ENCODE peak calls at places on chromosomes 7 and 10, in eight cellular contexts. One of them, this sample, is unnamed. For H3K4me1, the result is how much of the 10 kb centered on the place peaks cover.

GRCh38 chr7:23472046-23472445 is 1.8 kb upstream of the IGF2BP3 start:
- DNase-seq in CD8-positive, alpha-beta memory T cell: no peak
- DNase-seq in tibial nerve: no peak
- DNase-seq in CD4-positive, CD25-positive, alpha-beta regulatory T cell: no peak
- DNase-seq in CD8-positive, alpha-beta T cell: no peak
- DNase-seq in right atrium auricular region: no peak
- DNase-seq in transverse colon: no peak
- DNase-seq in Peyer's patch: no peak
- DNase-seq in this sample: no peak

GRCh38 chr10:129916506-129916995 is 47.5 kb downstream of the EBF3 start:
- DNase-seq in CD8-positive, alpha-beta memory T cell: no peak
- DNase-seq in tibial nerve: no peak
- DNase-seq in CD4-positive, CD25-positive, alpha-beta regulatory T cell: no peak
- DNase-seq in CD8-positive, alpha-beta T cell: no peak
- DNase-seq in right atrium auricular region: no peak
- DNase-seq in transverse colon: no peak
- DNase-seq in Peyer's patch: no peak
- DNase-seq in this sample: no peak

GRCh38 chr10:794382-794956 is 105.0 kb upstream of the DIP2C start:
- DNase-seq in CD8-positive, alpha-beta memory T cell: no peak
- DNase-seq in tibial nerve: no peak
- DNase-seq in CD4-positive, CD25-positive, alpha-beta regulatory T cell: no peak
- DNase-seq in CD8-positive, alpha-beta T cell: no peak
- DNase-seq in right atrium auricular region: no peak
- DNase-seq in transverse colon: no peak
- DNase-seq in Peyer's patch: no peak
- DNase-seq in this sample: no peak

GRCh38 chr7:90311185-90311584 is 9.9 kb downstream of the FAM237B start:
- DNase-seq in CD8-positive, alpha-beta memory T cell: no peak
- DNase-seq in tibial nerve: no peak
- DNase-seq in CD4-positive, CD25-positive, alpha-beta regulatory T cell: no peak
- DNase-seq in CD8-positive, alpha-beta T cell: no peak
- DNase-seq in right atrium auricular region: no peak
- DNase-seq in transverse colon: no peak
- DNase-seq in Peyer's patch: no peak
- DNase-seq in this sample: no peak

GRCh38 chr10:31147220-31147608 is 115.5 kb upstream of the ZNF438 start:
- DNase-seq in CD8-positive, alpha-beta memory T cell: no peak
- DNase-seq in tibial nerve: no peak
- DNase-seq in CD4-positive, CD25-positive, alpha-beta regulatory T cell: no peak
- DNase-seq in CD8-positive, alpha-beta T cell: no peak
- DNase-seq in right atrium auricular region: no peak
- DNase-seq in transverse colon: no peak
- DNase-seq in Peyer's patch: no peak
- DNase-seq in this sample: no peak

GRCh38 chr10:1395025-1395981 is 339.1 kb downstream of the WDR37 start:
- DNase-seq in CD8-positive, alpha-beta memory T cell: no peak
- DNase-seq in tibial nerve: no peak
- DNase-seq in CD4-positive, CD25-positive, alpha-beta regulatory T cell: no peak
- DNase-seq in CD8-positive, alpha-beta T cell: no peak
- DNase-seq in right atrium auricular region: peak
- DNase-seq in transverse colon: no peak
- DNase-seq in Peyer's patch: no peak
- DNase-seq in this sample: no peak

GRCh38 chr10:88793747-88794299 is 8.7 kb upstream of the LIPM start:
- DNase-seq in CD8-positive, alpha-beta memory T cell: peak
- DNase-seq in tibial nerve: no peak
- DNase-seq in CD4-positive, CD25-positive, alpha-beta regulatory T cell: peak
- DNase-seq in CD8-positive, alpha-beta T cell: no peak
- DNase-seq in right atrium auricular region: no peak
- DNase-seq in transverse colon: no peak
- DNase-seq in Peyer's patch: no peak
- DNase-seq in this sample: no peak

GRCh38 chr7:5692112-5692844 is 89.2 kb downstream of the RNF216 start:
- DNase-seq in CD8-positive, alpha-beta memory T cell: no peak
- DNase-seq in tibial nerve: peak
- DNase-seq in CD4-positive, CD25-positive, alpha-beta regulatory T cell: no peak
- DNase-seq in CD8-positive, alpha-beta T cell: no peak
- DNase-seq in right atrium auricular region: peak
- DNase-seq in transverse colon: peak
- DNase-seq in Peyer's patch: no peak
- DNase-seq in this sample: peak

GRCh38 chr7:127035203-127035849 is 217.4 kb downstream of the GRM8 start:
- DNase-seq in CD8-positive, alpha-beta memory T cell: no peak
- DNase-seq in tibial nerve: no peak
- DNase-seq in CD4-positive, CD25-positive, alpha-beta regulatory T cell: no peak
- DNase-seq in CD8-positive, alpha-beta T cell: no peak
- DNase-seq in right atrium auricular region: no peak
- DNase-seq in transverse colon: peak
- DNase-seq in Peyer's patch: no peak
- DNase-seq in this sample: no peak

GRCh38 chr7:74544706-74545469 is 91.2 kb downstream of the GTF2IRD1 start:
- DNase-seq in CD8-positive, alpha-beta memory T cell: no peak
- DNase-seq in tibial nerve: no peak
- DNase-seq in CD4-positive, CD25-positive, alpha-beta regulatory T cell: peak
- DNase-seq in CD8-positive, alpha-beta T cell: no peak
- DNase-seq in right atrium auricular region: no peak
- DNase-seq in transverse colon: peak
- DNase-seq in Peyer's patch: no peak
- DNase-seq in this sample: no peak

GRCh38 chr7:24435002-24435401 is 138.2 kb upstream of the PALS2 start:
- DNase-seq in CD8-positive, alpha-beta memory T cell: no peak
- DNase-seq in tibial nerve: no peak
- DNase-seq in CD4-positive, CD25-positive, alpha-beta regulatory T cell: no peak
- DNase-seq in CD8-positive, alpha-beta T cell: no peak
- DNase-seq in right atrium auricular region: no peak
- DNase-seq in transverse colon: no peak
- DNase-seq in Peyer's patch: no peak
- DNase-seq in this sample: no peak

GRCh38 chr10:62021978-62022802 is 120.7 kb downstream of the ARID5B start:
- DNase-seq in CD8-positive, alpha-beta memory T cell: no peak
- DNase-seq in tibial nerve: no peak
- DNase-seq in CD4-positive, CD25-positive, alpha-beta regulatory T cell: no peak
- DNase-seq in CD8-positive, alpha-beta T cell: no peak
- DNase-seq in right atrium auricular region: no peak
- DNase-seq in transverse colon: no peak
- DNase-seq in Peyer's patch: no peak
- DNase-seq in this sample: no peak

GRCh38 chr10:44982114-44982460 is 3.5 kb upstream of the DEPP1 start:
- DNase-seq in CD8-positive, alpha-beta memory T cell: no peak
- DNase-seq in tibial nerve: no peak
- DNase-seq in CD4-positive, CD25-positive, alpha-beta regulatory T cell: no peak
- DNase-seq in CD8-positive, alpha-beta T cell: no peak
- DNase-seq in right atrium auricular region: no peak
- DNase-seq in transverse colon: no peak
- DNase-seq in Peyer's patch: no peak
- DNase-seq in this sample: peak

GRCh38 chr10:110498087-110498981 is 627 bp downstream of the DUSP5 start:
- DNase-seq in CD8-positive, alpha-beta memory T cell: peak
- DNase-seq in tibial nerve: no peak
- DNase-seq in CD4-positive, CD25-positive, alpha-beta regulatory T cell: peak
- DNase-seq in CD8-positive, alpha-beta T cell: peak
- DNase-seq in right atrium auricular region: no peak
- DNase-seq in transverse colon: peak
- DNase-seq in Peyer's patch: peak
- DNase-seq in this sample: peak

GRCh38 chr7:26705567-26705966 is 158.8 kb downstream of the SKAP2 start:
- DNase-seq in CD8-positive, alpha-beta memory T cell: no peak
- DNase-seq in tibial nerve: no peak
- DNase-seq in CD4-positive, CD25-positive, alpha-beta regulatory T cell: no peak
- DNase-seq in CD8-positive, alpha-beta T cell: no peak
- DNase-seq in right atrium auricular region: no peak
- DNase-seq in transverse colon: no peak
- DNase-seq in Peyer's patch: no peak
- DNase-seq in this sample: no peak

GRCh38 chr7:113809591-113809990 is 109.2 kb downstream of the PPP1R3A start:
- DNase-seq in CD8-positive, alpha-beta memory T cell: no peak
- DNase-seq in tibial nerve: no peak
- DNase-seq in CD4-positive, CD25-positive, alpha-beta regulatory T cell: no peak
- DNase-seq in CD8-positive, alpha-beta T cell: no peak
- DNase-seq in right atrium auricular region: no peak
- DNase-seq in transverse colon: no peak
- DNase-seq in Peyer's patch: no peak
- DNase-seq in this sample: no peak

GRCh38 chr10:11830836-11831519 is 7.8 kb downstream of the PROSER2 start:
- DNase-seq in CD8-positive, alpha-beta memory T cell: no peak
- DNase-seq in tibial nerve: no peak
- DNase-seq in CD4-positive, CD25-positive, alpha-beta regulatory T cell: no peak
- DNase-seq in CD8-positive, alpha-beta T cell: no peak
- DNase-seq in right atrium auricular region: no peak
- DNase-seq in transverse colon: no peak
- DNase-seq in Peyer's patch: no peak
- DNase-seq in this sample: no peak

GRCh38 chr10:30441974-30442606 is 8.1 kb downstream of the MAP3K8 start:
- DNase-seq in CD8-positive, alpha-beta memory T cell: no peak
- DNase-seq in tibial nerve: no peak
- DNase-seq in CD4-positive, CD25-positive, alpha-beta regulatory T cell: no peak
- DNase-seq in CD8-positive, alpha-beta T cell: no peak
- DNase-seq in right atrium auricular region: no peak
- DNase-seq in transverse colon: no peak
- DNase-seq in Peyer's patch: no peak
- DNase-seq in this sample: no peak

GRCh38 chr10:93554760-93555432 is 11.6 kb upstream of the FFAR4 start:
- DNase-seq in CD8-positive, alpha-beta memory T cell: no peak
- DNase-seq in tibial nerve: peak
- DNase-seq in CD4-positive, CD25-positive, alpha-beta regulatory T cell: peak
- DNase-seq in CD8-positive, alpha-beta T cell: peak
- DNase-seq in right atrium auricular region: peak
- DNase-seq in transverse colon: peak
- DNase-seq in Peyer's patch: peak
- DNase-seq in this sample: peak

GRCh38 chr7:130476287-130477001 is 15.4 kb upstream of the MEST start:
- DNase-seq in CD8-positive, alpha-beta memory T cell: no peak
- DNase-seq in tibial nerve: no peak
- DNase-seq in CD4-positive, CD25-positive, alpha-beta regulatory T cell: no peak
- DNase-seq in CD8-positive, alpha-beta T cell: no peak
- DNase-seq in right atrium auricular region: no peak
- DNase-seq in transverse colon: no peak
- DNase-seq in Peyer's patch: no peak
- DNase-seq in this sample: no peak

GRCh38 chr7:633381-634018 is 93.0 kb upstream of the DNAAF5 start:
- DNase-seq in CD8-positive, alpha-beta memory T cell: no peak
- DNase-seq in tibial nerve: no peak
- DNase-seq in CD4-positive, CD25-positive, alpha-beta regulatory T cell: no peak
- DNase-seq in CD8-positive, alpha-beta T cell: no peak
- DNase-seq in right atrium auricular region: no peak
- DNase-seq in transverse colon: no peak
- DNase-seq in Peyer's patch: no peak
- DNase-seq in this sample: no peak

DNA sequence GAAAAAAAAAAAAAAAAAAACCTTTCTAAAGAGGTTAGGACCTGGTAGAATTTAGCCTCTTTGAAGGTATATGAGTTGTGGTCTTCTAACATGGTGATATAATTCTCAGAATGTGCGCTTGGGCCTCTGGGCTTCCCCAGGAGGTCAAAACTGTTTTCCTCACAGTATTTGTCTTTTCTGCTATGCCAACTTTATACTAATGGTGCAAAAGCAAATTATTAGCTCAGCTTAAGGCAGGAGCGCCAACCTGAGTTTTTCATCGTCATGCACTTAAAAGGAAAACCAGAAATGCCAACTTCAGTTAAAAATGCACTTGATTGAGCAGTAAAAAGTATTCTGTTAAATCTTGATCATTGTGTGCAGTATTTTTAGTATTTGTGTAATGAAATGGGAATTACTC is 9.7 kb downstream of the TDRD1 start:
- DNase-seq in CD8-positive, alpha-beta memory T cell: no peak
- DNase-seq in tibial nerve: no peak
- DNase-seq in CD4-positive, CD25-positive, alpha-beta regulatory T cell: no peak
- DNase-seq in CD8-positive, alpha-beta T cell: no peak
- DNase-seq in right atrium auricular region: no peak
- DNase-seq in transverse colon: no peak
- DNase-seq in Peyer's patch: no peak
- DNase-seq in this sample: no peak
- H3K4me1 ChIP-seq in CD8-positive, alpha-beta memory T cell: under half
- H3K4me1 ChIP-seq in tibial nerve: under half
- H3K4me1 ChIP-seq in CD4-positive, CD25-positive, alpha-beta regulatory T cell: under half
- H3K4me1 ChIP-seq in CD8-positive, alpha-beta T cell: under half
- H3K4me1 ChIP-seq in right atrium auricular region: under half
- H3K4me1 ChIP-seq in transverse colon: under half
- H3K4me1 ChIP-seq in Peyer's patch: under half
- H3K4me1 ChIP-seq in this sample: under half

DNA sequence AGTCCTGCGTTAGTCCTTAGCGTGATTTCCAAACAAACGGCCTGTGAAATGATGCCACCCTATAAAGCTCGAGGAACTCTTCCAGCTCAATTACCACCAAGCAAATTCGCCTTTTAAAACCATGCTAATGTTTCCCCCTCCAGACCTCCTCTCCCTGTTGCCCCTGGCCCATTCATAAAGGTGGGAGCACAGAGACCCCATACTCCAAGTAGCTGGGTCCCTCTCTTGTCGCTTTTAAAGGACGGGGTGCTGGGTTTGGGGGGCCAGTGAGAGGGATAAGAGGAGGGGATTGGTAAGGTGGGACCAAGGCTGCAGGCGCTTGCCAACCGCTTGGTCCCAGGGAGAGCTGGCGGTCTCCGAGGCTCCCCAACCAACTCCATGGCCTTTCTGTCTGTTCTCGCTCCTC is 1.2 kb downstream of the HMX2 start:
- DNase-seq in CD8-positive, alpha-beta memory T cell: no peak
- DNase-seq in tibial nerve: no peak
- DNase-seq in CD4-positive, CD25-positive, alpha-beta regulatory T cell: no peak
- DNase-seq in CD8-positive, alpha-beta T cell: no peak
- DNase-seq in right atrium auricular region: no peak
- DNase-seq in transverse colon: no peak
- DNase-seq in Peyer's patch: no peak
- DNase-seq in this sample: no peak
- H3K4me3 ChIP-seq in CD8-positive, alpha-beta memory T cell: peak
- H3K4me3 ChIP-seq in tibial nerve: peak
- H3K4me3 ChIP-seq in CD4-positive, CD25-positive, alpha-beta regulatory T cell: no peak
- H3K4me3 ChIP-seq in CD8-positive, alpha-beta T cell: peak
- H3K4me3 ChIP-seq in right atrium auricular region: no peak
- H3K4me3 ChIP-seq in transverse colon: no peak
- H3K4me3 ChIP-seq in Peyer's patch: peak
- H3K4me3 ChIP-seq in this sample: peak

GRCh38 chr7:137881607-137882260 is 35.0 kb upstream of the DGKI start:
- DNase-seq in CD8-positive, alpha-beta memory T cell: no peak
- DNase-seq in tibial nerve: no peak
- DNase-seq in CD4-positive, CD25-positive, alpha-beta regulatory T cell: no peak
- DNase-seq in CD8-positive, alpha-beta T cell: no peak
- DNase-seq in right atrium auricular region: no peak
- DNase-seq in transverse colon: no peak
- DNase-seq in Peyer's patch: no peak
- DNase-seq in this sample: no peak
- H3K4me1 ChIP-seq in CD8-positive, alpha-beta memory T cell: under half
- H3K4me1 ChIP-seq in tibial nerve: under half
- H3K4me1 ChIP-seq in CD4-positive, CD25-positive, alpha-beta regulatory T cell: under half
- H3K4me1 ChIP-seq in CD8-positive, alpha-beta T cell: under half
- H3K4me1 ChIP-seq in right atrium auricular region: half or more
- H3K4me1 ChIP-seq in transverse colon: under half
- H3K4me1 ChIP-seq in Peyer's patch: under half
- H3K4me1 ChIP-seq in this sample: under half

DNA sequence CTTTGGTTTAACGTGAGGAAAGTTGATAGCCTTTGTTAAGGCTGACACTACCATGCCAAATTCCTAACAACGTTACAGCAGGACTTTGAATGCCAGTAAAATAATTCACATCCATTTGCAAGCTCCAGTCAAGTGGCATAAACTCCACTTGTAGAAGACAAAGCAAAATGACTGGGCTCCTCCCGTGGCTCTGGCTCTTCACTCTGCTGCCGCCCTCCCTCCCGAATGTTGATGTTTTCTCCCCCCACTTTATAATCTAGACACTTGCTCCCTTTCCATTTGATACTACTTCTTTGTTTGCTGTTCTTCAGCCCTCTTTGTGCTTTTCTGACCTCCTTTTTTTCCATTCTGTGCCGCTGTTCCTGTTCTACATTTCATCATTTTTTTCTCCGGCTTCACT is 22.8 kb upstream of the ITGB8 start:
- DNase-seq in CD8-positive, alpha-beta memory T cell: no peak
- DNase-seq in tibial nerve: no peak
- DNase-seq in CD4-positive, CD25-positive, alpha-beta regulatory T cell: no peak
- DNase-seq in CD8-positive, alpha-beta T cell: no peak
- DNase-seq in right atrium auricular region: no peak
- DNase-seq in transverse colon: no peak
- DNase-seq in Peyer's patch: no peak
- DNase-seq in this sample: no peak
- H3K4me3 ChIP-seq in CD8-positive, alpha-beta memory T cell: no peak
- H3K4me3 ChIP-seq in tibial nerve: no peak
- H3K4me3 ChIP-seq in CD4-positive, CD25-positive, alpha-beta regulatory T cell: no peak
- H3K4me3 ChIP-seq in CD8-positive, alpha-beta T cell: no peak
- H3K4me3 ChIP-seq in right atrium auricular region: no peak
- H3K4me3 ChIP-seq in transverse colon: no peak
- H3K4me3 ChIP-seq in Peyer's patch: no peak
- H3K4me3 ChIP-seq in this sample: no peak